ENCODE peak calls at places on chromosomes 3 and 15, in ten cellular contexts. Y is upper lobe of right lung; N is cardiac fibroblast; D is KG1; B is NCI-H510A treated with DMSO at 0.1 percent for 48 hours; X is endothelial cell; Z is left colon; E is stimulated activated CD4-positive, alpha-beta T cell treated with anti-CD3 and anti-CD28 coated beads, Interleukin-15, amount 100 ng/mL, for 1 hour; L is IMR-90; K is NCI-H446. F is an unnamed sample.

GRCh38 chr15:93231994-93232393 is 143.0 kb upstream of the RGMA start:
- DNase-seq in Y (no peak), N (no peak), D (no peak), B (no peak), X (no peak), Z (no peak), E (no peak), L (no peak), K (no peak), F (no peak)

GRCh38 chr3:36679384-36680200 is 84.8 kb downstream of the DCLK3 start:
- DNase-seq in Y (no peak), N (peak; percentile 78), D (no peak), B (no peak), X (no peak), Z (no peak), E (no peak), L (peak; percentile 95), K (no peak), F (peak; percentile 79)

GRCh38 chr3:14288833-14289451 is 110.3 kb downstream of the LSM3 start:
- DNase-seq in Y (no peak), N (no peak), D (no peak), B (no peak), X (no peak), Z (no peak), E (no peak), L (no peak), K (no peak), F (no peak)

GRCh38 chr15:34348735-34349300 is 5.7 kb downstream of the NUTM1 start:
- DNase-seq in Y (no peak), N (no peak), D (no peak), B (no peak), X (no peak), Z (no peak), E (no peak), L (no peak), K (no peak), F (no peak)

GRCh38 chr15:38885001-38885400 is 320.4 kb upstream of the RASGRP1 start:
- DNase-seq in Y (no peak), N (peak; percentile 92), D (no peak), B (no peak), X (no peak), Z (no peak), E (no peak), L (peak; percentile 48), K (no peak), F (peak; percentile 65)

GRCh38 chr3:180267202-180267843 is 230.6 kb upstream of the PEX5L start:
- DNase-seq in Y (no peak), N (no peak), D (no peak), B (no peak), X (no peak), Z (no peak), E (no peak), L (no peak), K (no peak), F (peak; percentile 5)

GRCh38 chr3:65713016-65713415 is 325.7 kb downstream of the MAGI1 start:
- DNase-seq in Y (no peak), N (peak; percentile 86), D (no peak), B (no peak), X (peak; percentile 7), Z (no peak), E (no peak), L (peak; percentile 79), K (no peak), F (peak; percentile 55)

GRCh38 chr3:132535575-132536441 is 61.3 kb upstream of the ACKR4 start:
- DNase-seq in Y (no peak), N (peak; percentile 93), D (peak; percentile 33), B (peak; percentile 49), X (peak; percentile 65), Z (peak; percentile 31), E (no peak), L (peak; percentile 90), K (no peak), F (peak; percentile 93)

GRCh38 chr3:52468336-52468735 is 12.9 kb downstream of the NISCH start:
- DNase-seq in Y (no peak), N (peak; percentile 57), D (no peak), B (no peak), X (no peak), Z (no peak), E (no peak), L (no peak), K (no peak), F (peak; percentile 82)

GRCh38 chr3:126274735-126275734 is 82.2 kb downstream of the KLF15 start:
- DNase-seq in Y (no peak), N (no peak), D (no peak), B (no peak), X (no peak), Z (no peak), E (no peak), L (no peak), K (no peak), F (peak; percentile 39)

GRCh38 chr3:194279701-194280360 is 71.3 kb downstream of the CPN2 start:
- DNase-seq in Y (peak; percentile 23), N (no peak), D (no peak), B (no peak), X (no peak), Z (no peak), E (no peak), L (no peak), K (no peak), F (no peak)

GRCh38 chr15:57526076-57526475 is 65.6 kb upstream of the MYZAP start:
- DNase-seq in Y (no peak), N (no peak), D (no peak), B (no peak), X (no peak), Z (no peak), E (no peak), L (peak; percentile 13), K (no peak), F (no peak)

GRCh38 chr3:120625199-120625598 is 29.1 kb downstream of the NDUFB4 start:
- DNase-seq in Y (no peak), N (peak; percentile 11), D (no peak), B (no peak), X (no peak), Z (no peak), E (no peak), L (no peak), K (no peak), F (no peak)

GRCh38 chr3:13420817-13421755 is 964 bp upstream of the NUP210 start:
- DNase-seq in Y (peak; percentile 70), N (no peak), D (peak; percentile 19), B (peak; percentile 29), X (peak; percentile 12), Z (peak; percentile 64), E (peak; percentile 49), L (no peak), K (no peak), F (no peak)

GRCh38 chr3:71251156-71251775 is 332.3 kb downstream of the FOXP1 start:
- DNase-seq in Y (no peak), N (peak; percentile 93), D (no peak), B (no peak), X (no peak), Z (no peak), E (no peak), L (peak; percentile 98), K (no peak), F (peak; percentile 85)

GRCh38 chr3:129604942-129605592 is 1.4 kb downstream of the PLXND1 start:
- DNase-seq in Y (peak; percentile 77), N (no peak), D (no peak), B (no peak), X (no peak), Z (no peak), E (no peak), L (no peak), K (no peak), F (no peak)

GRCh38 chr15:60611592-60612346 is 132.8 kb upstream of the ICE2 start:
- DNase-seq in Y (no peak), N (no peak), D (no peak), B (no peak), X (no peak), Z (no peak), E (no peak), L (no peak), K (no peak), F (no peak)

GRCh38 chr3:171620825-171621434 is 160.7 kb upstream of the TNIK start:
- DNase-seq in Y (no peak), N (peak; percentile 24), D (no peak), B (no peak), X (no peak), Z (no peak), E (no peak), L (peak; percentile 64), K (no peak), F (peak; percentile 73)

GRCh38 chr15:63291507-63291906 is 14.1 kb downstream of the APH1B start:
- DNase-seq in Y (no peak), N (peak; percentile 81), D (no peak), B (no peak), X (no peak), Z (no peak), E (no peak), L (peak; percentile 90), K (no peak), F (peak; percentile 75)

GRCh38 chr15:60079210-60079609 is 75.1 kb downstream of the FOXB1 start:
- DNase-seq in Y (no peak), N (peak; percentile 33), D (no peak), B (no peak), X (peak; percentile 11), Z (no peak), E (no peak), L (no peak), K (no peak), F (no peak)

GRCh38 chr3:169085827-169086226 is 577.7 kb downstream of the MECOM start:
- DNase-seq in Y (no peak), N (peak; percentile 95), D (no peak), B (no peak), X (no peak), Z (no peak), E (no peak), L (peak; percentile 94), K (no peak), F (peak; percentile 90)

GRCh38 chr15:62135532-62136134 is 29.5 kb downstream of the C2CD4B start:
- DNase-seq in Y (no peak), N (peak; percentile 89), D (no peak), B (no peak), X (no peak), Z (peak; percentile 66), E (no peak), L (peak; percentile 21), K (no peak), F (no peak)

GRCh38 chr3:197398301-197398878 is 100.0 kb upstream of the DLG1 start:
- DNase-seq in Y (no peak), N (no peak), D (no peak), B (no peak), X (no peak), Z (no peak), E (no peak), L (no peak), K (no peak), F (no peak)

GRCh38 chr15:34616613-34617012 is 33.2 kb upstream of the GOLGA8B start:
- DNase-seq in Y (no peak), N (peak; percentile 39), D (no peak), B (peak; percentile 1), X (no peak), Z (no peak), E (no peak), L (peak; percentile 49), K (no peak), F (peak; percentile 42)

GRCh38 chr3:184567924-184568590 is 6.5 kb downstream of the EPHB3 start:
- DNase-seq in Y (no peak), N (no peak), D (no peak), B (no peak), X (no peak), Z (no peak), E (no peak), L (no peak), K (no peak), F (no peak)

GRCh38 chr15:91471410-91471993 is 371.4 kb downstream of the SV2B start:
- DNase-seq in Y (no peak), N (no peak), D (no peak), B (no peak), X (no peak), Z (no peak), E (no peak), L (peak; percentile 92), K (no peak), F (peak; percentile 7)

GRCh38 chr3:79011821-79012529 is 755.8 kb downstream of the ROBO1 start:
- DNase-seq in Y (no peak), N (no peak), D (no peak), B (peak; percentile 19), X (no peak), Z (no peak), E (no peak), L (no peak), K (no peak), F (no peak)

GRCh38 chr3:151047636-151048035 is 37.8 kb upstream of the MED12L start:
- DNase-seq in Y (no peak), N (peak; percentile 58), D (no peak), B (no peak), X (no peak), Z (no peak), E (no peak), L (peak; percentile 9), K (no peak), F (peak; percentile 34)

F was measured in fibroblast of villous mesenchyme.